ENCODE peak calls at places on chromosomes 12 and 14, in five cellular contexts. One of them, this sample, is unnamed.

GRCh38 chr14:94144765-94145164 is 15.4 kb upstream of the IFI27L2 start:
- DNase-seq in brain pericyte: no peak
- DNase-seq in left cardiac atrium: no peak
- DNase-seq in anterior cingulate cortex: no peak
- DNase-seq in WTC11: peak
- DNase-seq in this sample: no peak

GRCh38 chr12:96883571-96883970 is 23.5 kb upstream of the NEDD1 start:
- DNase-seq in brain pericyte: no peak
- DNase-seq in left cardiac atrium: no peak
- DNase-seq in anterior cingulate cortex: no peak
- DNase-seq in WTC11: no peak
- DNase-seq in this sample: no peak

GRCh38 chr14:43169722-43170121 is 1337.4 kb downstream of the FSCB start:
- DNase-seq in brain pericyte: no peak
- DNase-seq in left cardiac atrium: no peak
- DNase-seq in anterior cingulate cortex: no peak
- DNase-seq in WTC11: no peak
- DNase-seq in this sample: no peak

GRCh38 chr14:65853407-65853955 is 441.0 kb downstream of the FUT8 start:
- DNase-seq in brain pericyte: no peak
- DNase-seq in left cardiac atrium: no peak
- DNase-seq in anterior cingulate cortex: no peak
- DNase-seq in WTC11: no peak
- DNase-seq in this sample: no peak

GRCh38 chr14:104678901-104679705 is 10.3 kb upstream of the INF2 start:
- DNase-seq in brain pericyte: no peak
- DNase-seq in left cardiac atrium: no peak
- DNase-seq in anterior cingulate cortex: no peak
- DNase-seq in WTC11: no peak
- DNase-seq in this sample: no peak

GRCh38 chr14:79018846-79019245 is 848.7 kb downstream of the NRXN3 start:
- DNase-seq in brain pericyte: no peak
- DNase-seq in left cardiac atrium: no peak
- DNase-seq in anterior cingulate cortex: no peak
- DNase-seq in WTC11: no peak
- DNase-seq in this sample: no peak

GRCh38 chr14:50318031-50318626 is 6.0 kb downstream of the DMAC2L start:
- DNase-seq in brain pericyte: no peak
- DNase-seq in left cardiac atrium: no peak
- DNase-seq in anterior cingulate cortex: no peak
- DNase-seq in WTC11: no peak
- DNase-seq in this sample: no peak

GRCh38 chr12:32444895-32445294 is 45.5 kb downstream of the FGD4 start:
- DNase-seq in brain pericyte: no peak
- DNase-seq in left cardiac atrium: no peak
- DNase-seq in anterior cingulate cortex: no peak
- DNase-seq in WTC11: no peak
- DNase-seq in this sample: no peak

GRCh38 chr12:57066245-57066644 is 12.3 kb downstream of the NEMP1 start:
- DNase-seq in brain pericyte: no peak
- DNase-seq in left cardiac atrium: no peak
- DNase-seq in anterior cingulate cortex: no peak
- DNase-seq in WTC11: no peak
- DNase-seq in this sample: no peak

GRCh38 chr12:122888232-122888752 is 7.6 kb downstream of the VPS37B start:
- DNase-seq in brain pericyte: no peak
- DNase-seq in left cardiac atrium: peak
- DNase-seq in anterior cingulate cortex: no peak
- DNase-seq in WTC11: peak
- DNase-seq in this sample: peak

GRCh38 chr14:89304972-89305703 is 111.9 kb downstream of the FOXN3 start:
- DNase-seq in brain pericyte: peak
- DNase-seq in left cardiac atrium: peak
- DNase-seq in anterior cingulate cortex: no peak
- DNase-seq in WTC11: no peak
- DNase-seq in this sample: no peak

GRCh38 chr12:121812320-121812871 is 8.6 kb downstream of the SETD1B start:
- DNase-seq in brain pericyte: no peak
- DNase-seq in left cardiac atrium: peak
- DNase-seq in anterior cingulate cortex: peak
- DNase-seq in WTC11: peak
- DNase-seq in this sample: peak